ENCODE peak calls at places on chromosomes 12 and 14, in seven cellular contexts. Y is HCT116, S is adrenal gland, J is erythroblast, Z is tibial nerve, T is ovary, L is lower leg skin. X is an unnamed sample.

GRCh38 chr14:101480747-101481530 is 80.4 kb upstream of the DIO3 start:
- DNase-seq in Y (no peak), S (no peak), J (no peak), Z (no peak), T (peak; percentile 62), L (peak; percentile 40), X (peak; percentile 69)

GRCh38 chr12:65993173-65993572 is 137.4 kb downstream of the LLPH start:
- DNase-seq in Y (no peak), S (no peak), J (no peak), Z (no peak), T (no peak), L (no peak), X (no peak)

GRCh38 chr12:52254965-52255751 is 19.3 kb upstream of the KRT86 start:
- DNase-seq in Y (no peak), S (no peak), J (no peak), Z (no peak), T (no peak), L (peak; percentile 40), X (no peak)

GRCh38 chr12:82174936-82175335 is 183.3 kb downstream of the CCDC59 start:
- DNase-seq in Y (no peak), S (no peak), J (no peak), Z (no peak), T (no peak), L (no peak), X (no peak)

GRCh38 chr12:18754118-18754707 is 16.3 kb downstream of the CAPZA3 start:
- DNase-seq in Y (no peak), S (peak; percentile 74), J (no peak), Z (no peak), T (no peak), L (no peak), X (no peak)

GRCh38 chr12:106652510-106653015 is 69.8 kb downstream of the RFX4 start:
- DNase-seq in Y (no peak), S (no peak), J (no peak), Z (no peak), T (no peak), L (no peak), X (no peak)

GRCh38 chr12:108911915-108912314 is 32.0 kb downstream of the DAO start:
- DNase-seq in Y (no peak), S (no peak), J (no peak), Z (no peak), T (no peak), L (no peak), X (no peak)

GRCh38 chr12:6792522-6793201 is 3.3 kb downstream of the CD4 start:
- DNase-seq in Y (no peak), S (peak; percentile 23), J (no peak), Z (no peak), T (no peak), L (no peak), X (no peak)

GRCh38 chr14:26738571-26738970 is 140.7 kb upstream of the NOVA1 start:
- DNase-seq in Y (no peak), S (no peak), J (no peak), Z (no peak), T (no peak), L (no peak), X (no peak)

GRCh38 chr12:108589840-108590229 is 8.0 kb downstream of the TMEM119 start:
- DNase-seq in Y (no peak), S (no peak), J (no peak), Z (no peak), T (no peak), L (no peak), X (no peak)

GRCh38 chr12:111014547-111014946 is 94.2 kb upstream of the MYL2 start:
- DNase-seq in Y (no peak), S (no peak), J (no peak), Z (no peak), T (no peak), L (no peak), X (no peak)

GRCh38 chr14:24088095-24088494 is 6.0 kb upstream of the PCK2 start:
- DNase-seq in Y (no peak), S (no peak), J (no peak), Z (no peak), T (no peak), L (no peak), X (no peak)

GRCh38 chr12:75747572-75747995 is 236.2 kb upstream of the KRR1 start:
- DNase-seq in Y (no peak), S (no peak), J (no peak), Z (no peak), T (no peak), L (no peak), X (no peak)

GRCh38 chr14:58979325-58979724 is 209.1 kb upstream of the DAAM1 start:
- DNase-seq in Y (no peak), S (no peak), J (no peak), Z (no peak), T (no peak), L (no peak), X (no peak)

GRCh38 chr12:1806301-1807106 is 13.9 kb upstream of the LRTM2 start:
- DNase-seq in Y (no peak), S (no peak), J (peak; percentile 79), Z (no peak), T (no peak), L (no peak), X (peak; percentile 14)

GRCh38 chr14:38291681-38292459 is 36.0 kb upstream of the CLEC14A start:
- DNase-seq in Y (no peak), S (no peak), J (no peak), Z (no peak), T (no peak), L (no peak), X (no peak)

GRCh38 chr14:30558362-30558674 is 640 bp upstream of the G2E3 start:
- DNase-seq in Y (no peak), S (no peak), J (no peak), Z (no peak), T (no peak), L (no peak), X (no peak)

GRCh38 chr14:30564235-30564867 is 5.4 kb downstream of the G2E3 start:
- DNase-seq in Y (no peak), S (no peak), J (no peak), Z (no peak), T (no peak), L (no peak), X (no peak)

GRCh38 chr14:30559638-30560071 is 697 bp downstream of the G2E3 start:
- DNase-seq in Y (no peak), S (no peak), J (peak; percentile 69), Z (no peak), T (no peak), L (no peak), X (no peak)

GRCh38 chr14:30560581-30560980 is 1.6 kb downstream of the G2E3 start:
- DNase-seq in Y (no peak), S (no peak), J (no peak), Z (no peak), T (no peak), L (no peak), X (no peak)

DNA sequence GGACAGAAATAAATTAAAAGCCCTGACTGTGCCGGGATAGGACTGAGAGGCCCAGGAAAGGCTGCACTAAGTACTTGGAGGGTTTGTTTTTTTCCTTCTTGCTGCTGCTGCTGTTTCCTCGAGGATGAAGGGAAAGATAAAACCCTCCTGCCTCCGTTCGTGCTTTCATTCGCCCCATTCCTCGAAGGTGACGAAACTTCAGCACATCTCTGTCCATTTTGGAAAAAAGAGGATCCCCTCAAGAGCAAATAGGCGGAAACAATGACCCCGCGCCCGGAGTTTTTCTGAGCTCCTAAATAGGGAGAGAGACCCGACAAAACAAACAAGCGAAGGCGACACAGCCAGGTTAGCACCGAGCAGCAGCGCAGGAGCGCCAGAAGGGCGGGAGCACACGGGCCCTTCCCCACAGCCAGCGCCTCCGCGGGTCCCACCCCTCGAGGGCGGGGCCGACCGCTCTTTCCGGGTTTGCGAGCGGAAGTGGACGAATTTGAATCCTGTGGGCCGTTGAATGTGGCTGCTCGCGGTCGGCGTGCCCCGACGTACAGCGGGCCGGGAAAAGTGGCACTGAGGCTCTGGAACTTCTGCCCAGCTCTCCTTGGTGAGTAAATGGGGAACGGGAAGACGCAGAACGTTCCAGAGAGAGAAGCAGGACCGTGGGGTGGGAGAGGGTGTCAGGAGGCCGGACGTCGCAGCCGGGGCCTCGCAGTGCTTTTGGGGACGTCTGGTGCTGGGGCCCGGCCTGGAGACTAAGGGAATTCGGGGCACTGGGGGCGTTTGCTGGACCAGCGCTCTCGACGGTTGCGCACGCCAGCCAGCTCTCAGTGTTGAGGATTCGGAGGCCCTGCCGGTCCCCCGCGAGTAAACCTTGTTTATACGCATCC is at the start of gene G2E3:
- DNase-seq in Y (peak; percentile 69), S (peak; percentile 87), J (peak; percentile 93), Z (peak; percentile 75), T (peak; percentile 86), L (peak; percentile 96), X (peak; percentile 86)
- TF ChIP-seq POLR2A in Y (peak; percentile 64), S (no peak), J (peak; percentile 86), Z (no peak), T (peak; percentile 51), L (no peak), X (peak; percentile 60)

GRCh38 chr12:95790025-95790911 is at the start of gene NTN4:
- DNase-seq in Y (no peak), S (peak; percentile 49), J (no peak), Z (peak; percentile 21), T (peak; percentile 67), L (peak; percentile 90), X (peak; percentile 23)

GRCh38 chr12:95787274-95787814 is 3.2 kb downstream of the NTN4 start:
- DNase-seq in Y (no peak), S (no peak), J (no peak), Z (no peak), T (no peak), L (no peak), X (no peak)

GRCh38 chr12:95788637-95789036 is 1.9 kb downstream of the NTN4 start:
- DNase-seq in Y (no peak), S (no peak), J (no peak), Z (no peak), T (no peak), L (no peak), X (no peak)

GRCh38 chr12:95789126-95790024 is 1.2 kb downstream of the NTN4 start:
- DNase-seq in Y (no peak), S (peak; percentile 42), J (no peak), Z (no peak), T (peak; percentile 61), L (no peak), X (no peak)

GRCh38 chr12:95790912-95791849 is 617 bp upstream of the NTN4 start:
- DNase-seq in Y (no peak), S (peak; percentile 31), J (no peak), Z (peak; percentile 44), T (peak; percentile 56), L (peak; percentile 87), X (no peak)
- TF ChIP-seq POLR2A in Y (no peak), S (no peak), J (no peak), Z (no peak), T (no peak), L (no peak), X (no peak)

GRCh38 chr12:113358381-113359132 is at the start of gene PLBD2:
- DNase-seq in Y (peak; percentile 82), S (peak; percentile 97), J (peak; percentile 96), Z (peak; percentile 92), T (peak; percentile 96), L (peak; percentile 98), X (peak; percentile 96)
- TF ChIP-seq POLR2A in Y (peak; percentile 18), S (peak; percentile 69), J (peak; percentile 38), Z (peak; percentile 37), T (peak; percentile 55), L (no peak), X (peak; percentile 41)

DNA sequence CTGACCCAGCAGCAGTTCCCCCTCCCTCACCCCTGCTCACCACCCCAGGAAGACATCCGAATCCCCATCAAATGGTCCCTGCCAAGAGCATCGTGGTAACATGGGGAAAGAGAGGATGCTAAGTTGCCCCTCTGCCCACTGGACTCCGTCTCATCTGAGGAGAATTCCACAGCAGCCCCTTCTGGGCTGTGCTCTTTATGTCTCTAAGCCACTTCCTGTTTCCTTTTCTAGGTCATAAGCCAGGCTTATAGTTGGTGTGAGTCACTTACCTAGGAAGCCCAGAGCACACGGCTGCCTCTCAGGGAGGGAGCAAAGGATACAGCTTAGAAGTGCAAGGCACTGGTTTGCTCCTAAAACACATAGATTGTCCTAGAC is 76.0 kb downstream of the VCPKMT start:
- DNase-seq in Y (no peak), S (no peak), J (no peak), Z (no peak), T (no peak), L (no peak), X (no peak)
- TF ChIP-seq POLR2A in Y (no peak), S (no peak), J (no peak), Z (no peak), T (no peak), L (no peak), X (no peak)